ENCODE peak calls at places on chromosomes 7 and 10, in ten cellular contexts. X is astrocyte of the spinal cord; U is neuronal stem cell; H is T-helper 2 cell; W is HTR-8/SVneo; M is erythroblast; K is activated T-cell treated with anti-CD3 and anti-CD28 coated beads for 48 hours; F is activated CD4-positive, alpha-beta T cell treated with anti-CD3 and anti-CD28 coated beads for 36 hours; O is adipocyte; P is GDM1. C is an unnamed sample.

GRCh38 chr10:78290131-78290750 is 256.6 kb downstream of the RPS24 start:
- DNase-seq in X (no peak), U (no peak), H (no peak), W (no peak), M (no peak), K (no peak), F (no peak), O (no peak), P (no peak), C (no peak)

GRCh38 chr7:88480901-88481300 is 174.2 kb upstream of the STEAP4 start:
- DNase-seq in X (peak), U (no peak), H (no peak), W (no peak), M (no peak), K (no peak), F (no peak), O (no peak), P (no peak), C (no peak)

GRCh38 chr10:46236537-46236887 is 50.3 kb upstream of the ANTXRL start:
- DNase-seq in X (no peak), U (no peak), H (no peak), W (no peak), M (no peak), K (no peak), F (no peak), O (no peak), P (no peak), C (no peak)

GRCh38 chr10:123398180-123398591 is 244.0 kb downstream of the BUB3 start:
- DNase-seq in X (no peak), U (no peak), H (no peak), W (no peak), M (no peak), K (no peak), F (no peak), O (no peak), P (no peak), C (no peak)

GRCh38 chr10:87816163-87816841 is 1.7 kb downstream of the ATAD1 start:
- DNase-seq in X (no peak), U (no peak), H (no peak), W (no peak), M (peak), K (no peak), F (no peak), O (peak), P (no peak), C (no peak)

GRCh38 chr10:80414126-80414898 is 6.0 kb downstream of the PRXL2A start:
- DNase-seq in X (no peak), U (no peak), H (no peak), W (no peak), M (peak), K (no peak), F (no peak), O (peak), P (no peak), C (no peak)

GRCh38 chr10:108755661-108756060 is 1167.7 kb downstream of the XPNPEP1 start:
- DNase-seq in X (peak), U (no peak), H (no peak), W (no peak), M (no peak), K (no peak), F (no peak), O (no peak), P (no peak), C (no peak)

GRCh38 chr10:72099054-72099921 is 10.9 kb upstream of the SPOCK2 start:
- DNase-seq in X (no peak), U (no peak), H (no peak), W (no peak), M (no peak), K (no peak), F (no peak), O (no peak), P (no peak), C (no peak)

GRCh38 chr10:116408716-116409115 is 18.9 kb upstream of the PNLIPRP3 start:
- DNase-seq in X (no peak), U (no peak), H (no peak), W (no peak), M (no peak), K (no peak), F (no peak), O (no peak), P (no peak), C (no peak)

GRCh38 chr7:115217373-115217772 is 295.5 kb downstream of the MDFIC start:
- DNase-seq in X (peak), U (no peak), H (no peak), W (no peak), M (no peak), K (no peak), F (no peak), O (peak), P (no peak), C (no peak)

GRCh38 chr7:39465055-39465929 is 100.9 kb upstream of the YAE1 start:
- DNase-seq in X (peak), U (peak), H (no peak), W (peak), M (peak), K (peak), F (peak), O (peak), P (peak), C (peak)

GRCh38 chr7:88321694-88322093 is 15.0 kb upstream of the STEAP4 start:
- DNase-seq in X (no peak), U (no peak), H (no peak), W (no peak), M (no peak), K (no peak), F (no peak), O (no peak), P (no peak), C (no peak)